ENCODE peak calls at places on chromosomes 13 and 19, in four cellular contexts. E is left ventricle myocardium inferior, B is neural progenitor cell, F is pancreas. I is an unnamed sample. For H3K9me3, the result is how much of the 10 kb centered on the place peaks cover.

GRCh38 chr19:49512970-49513745 is 697 bp downstream of the FCGRT start:
- DNase-seq in E (peak), F (peak), B (peak), I (no peak)

GRCh38 chr19:39405261-39405912 is 1.3 kb upstream of the ZFP36 start:
- DNase-seq in E (no peak), F (no peak), B (no peak), I (peak)

GRCh38 chr13:20902438-20903163 is at the start of gene XPO4:
- DNase-seq in B (peak), E (peak), F (peak), I (peak)

GRCh38 chr13:46040763-46041162 is 11.8 kb downstream of the ZC3H13 start:
- DNase-seq in B (no peak), E (no peak), F (no peak), I (no peak)

GRCh38 chr19:55212447-55212846 is 3.1 kb upstream of the PTPRH start:
- DNase-seq in E (no peak), F (no peak), B (no peak), I (no peak)

GRCh38 chr19:2139385-2140192 is 11.8 kb downstream of the AP3D1 start:
- DNase-seq in F (no peak), E (no peak), B (no peak), I (no peak)

GRCh38 chr19:55697069-55697440 is 22.0 kb downstream of the EPN1 start:
- DNase-seq in E (no peak), F (no peak), B (no peak), I (no peak)

GRCh38 chr13:49679244-49679643 is 12.0 kb downstream of the EBPL start:
- DNase-seq in E (no peak), B (no peak), F (no peak), I (no peak)

GRCh38 chr13:106372199-106373160 is 163.0 kb downstream of the EFNB2 start:
- DNase-seq in B (no peak), E (no peak), F (no peak), I (no peak)

GRCh38 chr13:110913322-110913721 is 1.5 kb downstream of the ANKRD10 start:
- DNase-seq in E (no peak), B (peak), F (peak), I (no peak)

GRCh38 chr13:106680796-106681482 is 113.0 kb upstream of the ARGLU1 start:
- DNase-seq in B (peak), E (no peak), F (no peak), I (no peak)

GRCh38 chr13:19737844-19738557 is 44.7 kb downstream of the PSPC1 start:
- DNase-seq in B (no peak), F (no peak), E (no peak), I (no peak)

GRCh38 chr13:57633141-57633949 is 1.8 kb downstream of the PCDH17 start:
- DNase-seq in E (peak), F (peak), B (peak), I (peak)
- TF ChIP-seq CTCF in E (peak), F (peak), B (peak), I (peak)

GRCh38 chr13:79667771-79668170 is 186.8 kb downstream of the NDFIP2 start:
- DNase-seq in B (no peak), E (no peak), F (no peak), I (no peak)
- H3K9me3 ChIP-seq in B (under half), E (under half), F (under half), I (under half)

DNA sequence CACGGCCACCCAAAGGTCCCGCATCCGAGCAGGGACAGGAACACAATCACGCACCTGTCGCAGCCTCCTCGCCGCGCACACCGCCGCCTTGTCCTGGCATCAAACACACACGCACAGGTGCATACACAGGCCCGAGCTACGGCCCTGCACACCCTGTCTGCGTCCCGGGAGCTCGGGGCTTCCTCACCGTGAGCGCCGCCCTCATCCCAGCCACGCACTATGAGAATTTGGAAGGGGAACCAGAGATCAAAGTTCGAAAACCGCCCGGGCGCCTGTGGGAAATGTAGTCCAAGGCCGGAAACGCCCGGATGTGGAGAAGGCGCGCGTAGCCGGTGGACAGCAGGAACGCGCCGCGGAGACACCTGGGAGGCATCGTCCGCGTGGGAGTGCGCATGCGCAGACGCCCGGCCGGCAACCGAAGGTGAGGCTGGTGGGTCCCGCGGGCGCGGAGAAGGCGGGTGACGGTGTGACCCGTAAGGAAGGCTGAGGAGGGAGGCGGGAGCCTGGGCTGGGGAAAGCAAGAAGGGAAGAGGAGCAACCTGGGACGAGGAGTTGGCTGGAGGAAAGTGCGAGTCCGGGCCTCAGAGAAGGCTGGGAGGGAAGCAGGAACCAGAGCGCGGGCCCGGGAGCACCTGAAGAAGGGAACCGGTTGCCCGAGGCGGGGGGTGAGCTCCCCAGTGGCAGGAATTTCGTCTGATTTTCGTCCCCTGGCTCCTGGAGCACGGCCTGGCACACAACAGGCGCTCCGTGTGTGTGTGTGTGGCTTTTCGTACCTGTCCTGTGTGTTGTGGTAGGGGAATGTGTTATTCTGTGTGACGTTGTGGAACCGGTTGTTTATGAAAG is at the start of gene ZNF567:
- DNase-seq in F (peak), E (peak), B (peak), I (peak)
- TF ChIP-seq CTCF in F (no peak), E (no peak), B (no peak), I (no peak)

DNA sequence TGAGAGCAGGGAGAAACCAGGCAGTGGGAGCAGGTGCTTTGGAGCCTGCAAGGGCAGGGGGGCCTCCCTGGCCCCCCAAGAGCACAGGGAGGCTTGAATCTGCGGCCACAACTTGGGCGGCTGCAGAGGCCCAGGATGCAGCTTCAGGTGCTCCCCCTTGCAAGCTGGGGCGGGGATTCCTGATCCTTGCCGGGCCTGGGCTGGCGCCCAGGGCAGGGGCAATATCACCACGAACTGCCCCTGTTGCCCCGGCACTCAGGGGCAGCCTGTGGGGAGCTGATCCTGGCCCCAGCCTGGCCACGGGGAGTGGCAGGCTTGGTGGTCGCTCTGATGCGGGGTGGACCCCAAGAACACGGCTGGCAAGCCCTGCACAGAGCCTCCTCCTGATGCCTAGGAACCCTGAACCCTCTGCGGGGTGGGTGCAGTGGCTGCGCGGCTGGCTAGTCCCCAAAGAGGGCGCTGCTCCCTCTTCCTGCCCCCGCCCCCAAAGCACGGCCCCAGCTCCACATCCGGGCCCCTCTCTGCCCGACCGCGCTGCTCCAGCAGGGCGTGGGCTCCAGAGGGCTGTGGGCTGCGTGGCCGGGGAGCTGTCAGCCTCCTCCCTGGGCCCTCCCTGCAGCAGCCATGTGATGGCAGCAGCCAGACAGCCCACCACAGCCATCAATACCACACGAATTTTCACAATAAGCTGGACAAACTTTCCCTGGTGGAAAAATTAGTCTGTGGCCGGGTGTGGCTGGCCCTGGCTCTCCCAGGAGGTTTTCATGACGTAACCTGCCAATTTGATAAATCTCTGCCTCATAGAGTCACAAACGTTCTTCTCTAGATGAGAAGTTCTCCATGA is 21.0 kb downstream of the TNFSF9 start:
- DNase-seq in B (peak), E (no peak), F (no peak), I (no peak)
- H3K9me3 ChIP-seq in B (under half), E (under half), F (under half), I (under half)

GRCh38 chr13:112772929-112773328 is 83.1 kb downstream of the ATP11A start:
- DNase-seq in E (no peak), F (no peak), B (no peak), I (no peak)
- TF ChIP-seq CTCF in E (no peak), F (no peak), B (no peak), I (no peak)

DNA sequence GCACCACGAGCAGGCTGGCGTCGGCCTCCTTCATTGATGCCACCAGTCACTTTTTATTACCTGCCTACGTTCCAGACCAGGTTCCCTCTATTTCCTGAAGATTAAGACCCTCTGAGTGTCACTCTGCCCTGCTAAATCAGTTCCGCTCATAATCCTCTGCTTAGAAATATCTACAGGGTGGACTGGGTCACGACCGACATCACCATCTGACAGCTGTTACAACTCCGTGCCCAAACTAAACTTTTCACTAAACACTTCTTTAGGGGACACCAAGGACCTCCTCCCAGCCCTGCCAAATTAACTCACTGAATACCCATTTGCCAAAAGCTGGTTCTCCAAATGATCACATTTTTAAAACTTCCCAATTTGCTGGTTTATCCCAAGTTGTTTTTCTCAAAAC is 71.9 kb upstream of the PEG3 start:
- DNase-seq in B (no peak), F (no peak), E (no peak), I (no peak)
- H3K9me3 ChIP-seq in B (under half), F (under half), E (under half), I (under half)

DNA sequence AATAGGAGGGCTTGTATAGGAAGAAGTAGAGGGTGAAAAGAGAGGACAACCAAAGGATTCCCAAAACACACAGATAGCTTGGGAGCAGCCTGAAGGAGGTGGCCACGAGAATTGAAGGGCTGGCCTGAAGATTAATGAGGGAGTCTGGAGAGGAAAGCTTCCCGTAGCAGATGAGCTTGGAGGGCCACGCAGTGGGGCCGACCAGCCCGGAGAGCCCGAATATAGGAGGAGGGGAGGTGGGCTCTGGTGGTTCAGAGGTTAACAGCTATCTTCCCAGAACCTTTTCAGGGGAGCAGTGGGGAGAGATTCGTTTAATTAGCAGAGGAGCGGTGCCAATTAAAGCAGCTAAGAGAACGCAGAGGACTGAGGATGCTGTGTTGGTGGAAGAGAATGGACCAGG is 154.9 kb downstream of the STK24 start:
- DNase-seq in B (no peak), E (no peak), F (no peak), I (no peak)
- TF ChIP-seq CTCF in B (no peak), E (no peak), F (no peak), I (no peak)

DNA sequence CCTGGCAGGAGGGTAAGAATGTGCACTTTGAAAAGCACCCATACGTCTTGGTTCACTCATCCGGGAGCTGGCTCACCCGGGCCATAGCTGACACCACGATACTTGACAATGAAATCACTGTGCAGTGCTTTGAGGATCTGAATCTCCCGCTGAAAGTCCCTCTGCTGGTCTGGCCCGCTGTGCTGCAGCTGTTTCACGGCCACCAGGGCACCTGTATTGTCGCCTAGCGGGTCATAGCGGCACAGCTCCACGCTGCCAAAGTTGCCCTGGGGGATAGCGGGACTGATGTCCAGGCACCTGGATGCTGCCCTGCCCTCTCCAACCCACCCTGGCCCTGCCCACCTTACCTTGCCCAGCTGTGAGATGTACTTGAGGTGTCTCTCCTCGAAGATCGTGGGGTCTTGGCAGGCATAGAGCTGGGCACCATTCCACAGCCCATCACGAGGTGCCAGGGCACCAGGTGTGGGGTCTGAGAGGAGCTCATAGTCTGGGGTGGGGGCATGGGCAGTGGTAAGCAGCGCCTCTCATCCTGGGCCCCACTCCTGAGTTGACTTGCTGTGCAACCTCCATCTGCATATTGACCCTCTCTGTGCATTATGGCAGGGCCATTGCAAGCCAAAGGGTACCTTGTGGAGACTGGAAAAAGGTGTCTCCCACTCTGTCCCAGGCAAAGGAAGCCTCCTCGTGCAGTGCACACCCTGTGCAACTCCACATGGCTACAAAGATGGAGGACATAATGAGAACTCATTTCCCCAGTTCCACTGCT is 11.3 kb upstream of the INSL3 start:
- DNase-seq in E (no peak), F (no peak), B (no peak), I (no peak)
- H3K9me3 ChIP-seq in E (under half), F (under half), B (under half), I (under half)

I was measured in lung.